ENCODE peak calls at places on chromosomes 6 and 20, in nine cellular contexts. One of them, this sample, is unnamed.

GRCh38 chr6:54267798-54268197 is 40.4 kb upstream of the TINAG start:
- DNase-seq in nephron progenitor cell: peak
- DNase-seq in HEK293T: peak
- DNase-seq in HuH-7.5: no peak
- DNase-seq in HTR-8/SVneo: no peak
- DNase-seq in putamen: no peak
- DNase-seq in tibial artery: no peak
- DNase-seq in H9: no peak
- DNase-seq in fibroblast of pulmonary artery: peak
- DNase-seq in this sample: peak

GRCh38 chr6:33147807-33148666 is 44.2 kb downstream of the COL11A2 start:
- DNase-seq in HuH-7.5: no peak
- DNase-seq in putamen: no peak
- DNase-seq in H9: no peak
- DNase-seq in HEK293T: peak
- DNase-seq in fibroblast of pulmonary artery: peak
- DNase-seq in HTR-8/SVneo: peak
- DNase-seq in tibial artery: no peak
- DNase-seq in nephron progenitor cell: no peak
- DNase-seq in this sample: peak

GRCh38 chr6:17469006-17469972 is 75.9 kb downstream of the CAP2 start:
- DNase-seq in tibial artery: no peak
- DNase-seq in H9: no peak
- DNase-seq in HuH-7.5: no peak
- DNase-seq in HEK293T: no peak
- DNase-seq in HTR-8/SVneo: no peak
- DNase-seq in putamen: no peak
- DNase-seq in fibroblast of pulmonary artery: no peak
- DNase-seq in nephron progenitor cell: no peak
- DNase-seq in this sample: no peak

GRCh38 chr20:32440758-32441078 is 82.6 kb downstream of the ASXL1 start:
- DNase-seq in tibial artery: no peak
- DNase-seq in fibroblast of pulmonary artery: no peak
- DNase-seq in HTR-8/SVneo: no peak
- DNase-seq in HuH-7.5: no peak
- DNase-seq in HEK293T: no peak
- DNase-seq in nephron progenitor cell: no peak
- DNase-seq in putamen: no peak
- DNase-seq in H9: no peak
- DNase-seq in this sample: no peak

GRCh38 chr6:27630727-27631613 is 158.1 kb upstream of the ZNF184 start:
- DNase-seq in H9: peak
- DNase-seq in fibroblast of pulmonary artery: peak
- DNase-seq in HuH-7.5: no peak
- DNase-seq in putamen: peak
- DNase-seq in tibial artery: no peak
- DNase-seq in nephron progenitor cell: peak
- DNase-seq in HEK293T: peak
- DNase-seq in HTR-8/SVneo: no peak
- DNase-seq in this sample: no peak

GRCh38 chr20:63351811-63352591 is 9.1 kb downstream of the CHRNA4 start:
- DNase-seq in HuH-7.5: no peak
- DNase-seq in tibial artery: no peak
- DNase-seq in putamen: peak
- DNase-seq in nephron progenitor cell: peak
- DNase-seq in H9: peak
- DNase-seq in HTR-8/SVneo: no peak
- DNase-seq in fibroblast of pulmonary artery: no peak
- DNase-seq in HEK293T: no peak
- DNase-seq in this sample: no peak

GRCh38 chr20:63932606-63933160 is 23.5 kb downstream of the UCKL1 start:
- DNase-seq in tibial artery: no peak
- DNase-seq in fibroblast of pulmonary artery: no peak
- DNase-seq in HuH-7.5: no peak
- DNase-seq in nephron progenitor cell: no peak
- DNase-seq in HEK293T: no peak
- DNase-seq in H9: no peak
- DNase-seq in putamen: no peak
- DNase-seq in HTR-8/SVneo: no peak
- DNase-seq in this sample: no peak

GRCh38 chr6:128676456-128676855 is 156.1 kb upstream of the PTPRK start:
- DNase-seq in HTR-8/SVneo: no peak
- DNase-seq in nephron progenitor cell: no peak
- DNase-seq in fibroblast of pulmonary artery: no peak
- DNase-seq in HuH-7.5: no peak
- DNase-seq in HEK293T: no peak
- DNase-seq in putamen: no peak
- DNase-seq in tibial artery: no peak
- DNase-seq in H9: no peak
- DNase-seq in this sample: no peak

GRCh38 chr6:11062715-11063114 is 18.6 kb upstream of the ELOVL2 start:
- DNase-seq in tibial artery: no peak
- DNase-seq in HuH-7.5: no peak
- DNase-seq in HEK293T: no peak
- DNase-seq in nephron progenitor cell: no peak
- DNase-seq in putamen: no peak
- DNase-seq in HTR-8/SVneo: no peak
- DNase-seq in H9: no peak
- DNase-seq in fibroblast of pulmonary artery: no peak
- DNase-seq in this sample: no peak

GRCh38 chr20:22470620-22471026 is 113.7 kb downstream of the FOXA2 start:
- DNase-seq in fibroblast of pulmonary artery: no peak
- DNase-seq in tibial artery: no peak
- DNase-seq in H9: no peak
- DNase-seq in putamen: no peak
- DNase-seq in HEK293T: no peak
- DNase-seq in HuH-7.5: peak
- DNase-seq in HTR-8/SVneo: no peak
- DNase-seq in nephron progenitor cell: no peak
- DNase-seq in this sample: no peak

GRCh38 chr20:1950836-1951235 is 43.0 kb downstream of the PDYN start:
- DNase-seq in fibroblast of pulmonary artery: no peak
- DNase-seq in H9: no peak
- DNase-seq in tibial artery: no peak
- DNase-seq in putamen: no peak
- DNase-seq in HEK293T: no peak
- DNase-seq in nephron progenitor cell: peak
- DNase-seq in HTR-8/SVneo: no peak
- DNase-seq in HuH-7.5: no peak
- DNase-seq in this sample: no peak

GRCh38 chr6:138803914-138804313 is 8.0 kb downstream of the ECT2L start:
- DNase-seq in nephron progenitor cell: no peak
- DNase-seq in HuH-7.5: no peak
- DNase-seq in fibroblast of pulmonary artery: no peak
- DNase-seq in putamen: no peak
- DNase-seq in tibial artery: no peak
- DNase-seq in HEK293T: no peak
- DNase-seq in H9: no peak
- DNase-seq in HTR-8/SVneo: no peak
- DNase-seq in this sample: no peak

GRCh38 chr20:1825492-1825891 is 69.7 kb upstream of the SIRPA start:
- DNase-seq in H9: no peak
- DNase-seq in fibroblast of pulmonary artery: peak
- DNase-seq in tibial artery: no peak
- DNase-seq in nephron progenitor cell: no peak
- DNase-seq in HEK293T: no peak
- DNase-seq in putamen: no peak
- DNase-seq in HuH-7.5: no peak
- DNase-seq in HTR-8/SVneo: peak
- DNase-seq in this sample: no peak

GRCh38 chr20:50744143-50744792 is 12.9 kb downstream of the PARD6B start:
- DNase-seq in tibial artery: peak
- DNase-seq in HTR-8/SVneo: peak
- DNase-seq in HuH-7.5: peak
- DNase-seq in putamen: no peak
- DNase-seq in H9: peak
- DNase-seq in fibroblast of pulmonary artery: peak
- DNase-seq in HEK293T: peak
- DNase-seq in nephron progenitor cell: peak
- DNase-seq in this sample: peak

GRCh38 chr20:41029150-41029872 is 689 bp downstream of the TOP1 start:
- DNase-seq in putamen: peak
- DNase-seq in nephron progenitor cell: peak
- DNase-seq in fibroblast of pulmonary artery: no peak
- DNase-seq in HuH-7.5: peak
- DNase-seq in tibial artery: peak
- DNase-seq in HEK293T: peak
- DNase-seq in H9: no peak
- DNase-seq in HTR-8/SVneo: peak
- DNase-seq in this sample: no peak

GRCh38 chr6:130841128-130841728 is 14.0 kb downstream of the SMLR1 start:
- DNase-seq in H9: no peak
- DNase-seq in nephron progenitor cell: no peak
- DNase-seq in putamen: no peak
- DNase-seq in HTR-8/SVneo: no peak
- DNase-seq in fibroblast of pulmonary artery: no peak
- DNase-seq in tibial artery: no peak
- DNase-seq in HEK293T: no peak
- DNase-seq in HuH-7.5: no peak
- DNase-seq in this sample: peak

GRCh38 chr20:60967431-60968316 is 284.4 kb upstream of the CDH4 start:
- DNase-seq in HuH-7.5: no peak
- DNase-seq in putamen: no peak
- DNase-seq in nephron progenitor cell: no peak
- DNase-seq in HTR-8/SVneo: no peak
- DNase-seq in fibroblast of pulmonary artery: no peak
- DNase-seq in H9: no peak
- DNase-seq in tibial artery: no peak
- DNase-seq in HEK293T: no peak
- DNase-seq in this sample: no peak

GRCh38 chr20:57000441-57000968 is 265.9 kb downstream of the BMP7 start:
- DNase-seq in tibial artery: no peak
- DNase-seq in nephron progenitor cell: no peak
- DNase-seq in putamen: no peak
- DNase-seq in HTR-8/SVneo: no peak
- DNase-seq in HuH-7.5: no peak
- DNase-seq in H9: no peak
- DNase-seq in HEK293T: no peak
- DNase-seq in fibroblast of pulmonary artery: no peak
- DNase-seq in this sample: peak

GRCh38 chr6:5956939-5957338 is 49.8 kb downstream of the NRN1 start:
- DNase-seq in nephron progenitor cell: no peak
- DNase-seq in tibial artery: no peak
- DNase-seq in H9: peak
- DNase-seq in HTR-8/SVneo: no peak
- DNase-seq in HuH-7.5: no peak
- DNase-seq in putamen: no peak
- DNase-seq in HEK293T: no peak
- DNase-seq in fibroblast of pulmonary artery: no peak
- DNase-seq in this sample: no peak

GRCh38 chr6:120056085-120056484 is 706.5 kb upstream of the MAN1A1 start:
- DNase-seq in H9: peak
- DNase-seq in fibroblast of pulmonary artery: no peak
- DNase-seq in HuH-7.5: no peak
- DNase-seq in HEK293T: peak
- DNase-seq in putamen: no peak
- DNase-seq in HTR-8/SVneo: no peak
- DNase-seq in tibial artery: no peak
- DNase-seq in nephron progenitor cell: no peak
- DNase-seq in this sample: no peak

GRCh38 chr6:132133734-132134490 is 182.7 kb upstream of the CCN2 start:
- DNase-seq in HTR-8/SVneo: no peak
- DNase-seq in HEK293T: no peak
- DNase-seq in putamen: no peak
- DNase-seq in HuH-7.5: no peak
- DNase-seq in H9: no peak
- DNase-seq in fibroblast of pulmonary artery: no peak
- DNase-seq in tibial artery: peak
- DNase-seq in nephron progenitor cell: no peak
- DNase-seq in this sample: peak

GRCh38 chr6:33794910-33795615 is 6.1 kb upstream of the LEMD2 start:
- DNase-seq in HEK293T: peak
- DNase-seq in H9: peak
- DNase-seq in HTR-8/SVneo: peak
- DNase-seq in putamen: no peak
- DNase-seq in tibial artery: no peak
- DNase-seq in fibroblast of pulmonary artery: no peak
- DNase-seq in HuH-7.5: peak
- DNase-seq in nephron progenitor cell: no peak
- DNase-seq in this sample: no peak

GRCh38 chr6:113825776-113826175 is 31.4 kb upstream of the MARCKS start:
- DNase-seq in fibroblast of pulmonary artery: peak
- DNase-seq in putamen: peak
- DNase-seq in HTR-8/SVneo: no peak
- DNase-seq in HuH-7.5: no peak
- DNase-seq in H9: no peak
- DNase-seq in tibial artery: peak
- DNase-seq in nephron progenitor cell: no peak
- DNase-seq in HEK293T: no peak
- DNase-seq in this sample: no peak

GRCh38 chr6:52868240-52868639 is 27.6 kb upstream of the GSTA5 start:
- DNase-seq in nephron progenitor cell: no peak
- DNase-seq in putamen: no peak
- DNase-seq in HTR-8/SVneo: no peak
- DNase-seq in H9: no peak
- DNase-seq in HuH-7.5: no peak
- DNase-seq in HEK293T: no peak
- DNase-seq in fibroblast of pulmonary artery: no peak
- DNase-seq in tibial artery: no peak
- DNase-seq in this sample: no peak

GRCh38 chr6:7137335-7138106 is 29.8 kb downstream of the RREB1 start:
- DNase-seq in tibial artery: peak
- DNase-seq in H9: peak
- DNase-seq in nephron progenitor cell: peak
- DNase-seq in HTR-8/SVneo: peak
- DNase-seq in HEK293T: peak
- DNase-seq in putamen: no peak
- DNase-seq in HuH-7.5: no peak
- DNase-seq in fibroblast of pulmonary artery: peak
- DNase-seq in this sample: peak

GRCh38 chr6:28710466-28711191 is 184.9 kb downstream of the GPX5 start:
- DNase-seq in H9: peak
- DNase-seq in fibroblast of pulmonary artery: peak
- DNase-seq in putamen: no peak
- DNase-seq in HEK293T: peak
- DNase-seq in nephron progenitor cell: no peak
- DNase-seq in HuH-7.5: no peak
- DNase-seq in tibial artery: no peak
- DNase-seq in HTR-8/SVneo: no peak
- DNase-seq in this sample: no peak

GRCh38 chr6:27146706-27147507 is 100.6 kb upstream of the PRSS16 start:
- DNase-seq in tibial artery: peak
- DNase-seq in fibroblast of pulmonary artery: peak
- DNase-seq in H9: peak
- DNase-seq in nephron progenitor cell: peak
- DNase-seq in putamen: peak
- DNase-seq in HTR-8/SVneo: peak
- DNase-seq in HuH-7.5: peak
- DNase-seq in HEK293T: peak
- DNase-seq in this sample: peak

GRCh38 chr6:7518853-7519252 is 22.6 kb upstream of the DSP start:
- DNase-seq in HEK293T: no peak
- DNase-seq in HTR-8/SVneo: no peak
- DNase-seq in H9: no peak
- DNase-seq in putamen: no peak
- DNase-seq in HuH-7.5: no peak
- DNase-seq in tibial artery: no peak
- DNase-seq in fibroblast of pulmonary artery: no peak
- DNase-seq in nephron progenitor cell: no peak
- DNase-seq in this sample: no peak

GRCh38 chr20:5918856-5919633 is 31.3 kb downstream of the TRMT6 start:
- DNase-seq in fibroblast of pulmonary artery: peak
- DNase-seq in nephron progenitor cell: no peak
- DNase-seq in HEK293T: no peak
- DNase-seq in HuH-7.5: no peak
- DNase-seq in HTR-8/SVneo: peak
- DNase-seq in tibial artery: no peak
- DNase-seq in putamen: no peak
- DNase-seq in H9: no peak
- DNase-seq in this sample: peak

This sample was measured in MV-4-11.